ENCODE peak calls at places on chromosomes 7 and 10, in six cellular contexts. N, M, U, Z, P and W are unnamed samples.

GRCh38 chr10:21334891-21335696 is 190.4 kb downstream of the SKIDA1 start:
- DNase-seq in N (peak), M (no peak), U (peak), Z (peak), P (no peak), W (no peak)

GRCh38 chr10:73910764-73911552 is at the start of gene PLAU:
- DNase-seq in N (no peak), M (peak), U (peak), Z (no peak), P (peak), W (peak)

GRCh38 chr7:41702635-41703371 is at the start of gene INHBA:
- DNase-seq in N (peak), M (no peak), U (peak), Z (no peak), P (no peak), W (no peak)

GRCh38 chr7:93148135-93148534 is at the start of gene SAMD9L:
- DNase-seq in N (no peak), M (no peak), U (peak), Z (no peak), P (no peak), W (no peak)

GRCh38 chr10:114053946-114054345 is 10.3 kb downstream of the ADRB1 start:
- DNase-seq in N (peak), M (no peak), U (no peak), Z (no peak), P (no peak), W (no peak)

GRCh38 chr7:43234968-43235367 is 122.5 kb downstream of the HECW1 start:
- DNase-seq in N (no peak), M (no peak), U (no peak), Z (no peak), P (no peak), W (no peak)

GRCh38 chr7:131629203-131629871 is 72.9 kb upstream of the PODXL start:
- DNase-seq in N (peak), M (no peak), U (peak), Z (no peak), P (no peak), W (no peak)

GRCh38 chr10:42998481-42999384 is 78.1 kb upstream of the RET start:
- DNase-seq in N (no peak), M (no peak), U (no peak), Z (no peak), P (no peak), W (no peak)

GRCh38 chr7:12855036-12855435 is 167.6 kb downstream of the ARL4A start:
- DNase-seq in N (no peak), M (no peak), U (no peak), Z (no peak), P (no peak), W (no peak)

GRCh38 chr10:62755662-62756653 is 48.6 kb upstream of the ADO start:
- DNase-seq in N (no peak), M (no peak), U (no peak), Z (no peak), P (no peak), W (no peak)

GRCh38 chr7:107312418-107312817 is 143.6 kb downstream of the HBP1 start:
- DNase-seq in N (no peak), M (no peak), U (peak), Z (no peak), P (no peak), W (no peak)

GRCh38 chr10:4720463-4720862 is 105.5 kb upstream of the AKR1E2 start:
- DNase-seq in N (no peak), M (no peak), U (peak), Z (no peak), P (no peak), W (no peak)

GRCh38 chr7:35556532-35557471 is 138.1 kb downstream of the HERPUD2 start:
- DNase-seq in N (no peak), M (no peak), U (no peak), Z (no peak), P (no peak), W (no peak)

GRCh38 chr10:100100651-100101525 is 19.2 kb upstream of the CPN1 start:
- DNase-seq in N (peak), M (no peak), U (peak), Z (no peak), P (no peak), W (no peak)

DNA sequence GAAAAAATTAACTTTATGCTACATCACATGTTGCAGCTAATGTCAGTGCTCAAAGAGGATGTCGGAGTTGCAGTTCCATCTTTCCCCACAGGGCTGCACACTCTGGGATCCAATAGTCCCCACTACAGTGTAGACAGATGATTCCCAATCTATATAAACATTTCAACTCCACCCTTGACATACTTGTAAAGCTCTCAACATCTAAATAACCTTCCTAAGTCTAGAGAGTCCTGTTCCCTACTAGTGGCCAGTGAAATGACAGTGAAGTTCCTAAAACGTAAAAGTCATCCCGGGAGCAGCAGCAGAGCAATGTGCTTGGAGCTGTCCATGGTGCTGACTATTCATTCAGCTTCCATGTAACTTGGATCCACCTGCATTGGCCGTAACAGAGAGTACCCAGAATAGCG is 145.1 kb downstream of the GRM8 start:
- DNase-seq in N (peak), M (peak), U (peak), Z (no peak), P (peak), W (peak)
- TF ChIP-seq CTCF in N (peak), M (no peak), U (no peak), Z (no peak), P (peak), W (peak)

GRCh38 chr7:21722371-21722770 is 179.5 kb downstream of the DNAH11 start:
- DNase-seq in N (no peak), M (no peak), U (no peak), Z (no peak), P (no peak), W (no peak)

GRCh38 chr7:21724562-21724961 is 181.7 kb downstream of the DNAH11 start:
- DNase-seq in N (no peak), M (no peak), U (no peak), Z (no peak), P (no peak), W (no peak)

GRCh38 chr7:21717323-21717722 is 174.5 kb downstream of the DNAH11 start:
- DNase-seq in N (no peak), M (no peak), U (no peak), Z (no peak), P (no peak), W (no peak)

DNA sequence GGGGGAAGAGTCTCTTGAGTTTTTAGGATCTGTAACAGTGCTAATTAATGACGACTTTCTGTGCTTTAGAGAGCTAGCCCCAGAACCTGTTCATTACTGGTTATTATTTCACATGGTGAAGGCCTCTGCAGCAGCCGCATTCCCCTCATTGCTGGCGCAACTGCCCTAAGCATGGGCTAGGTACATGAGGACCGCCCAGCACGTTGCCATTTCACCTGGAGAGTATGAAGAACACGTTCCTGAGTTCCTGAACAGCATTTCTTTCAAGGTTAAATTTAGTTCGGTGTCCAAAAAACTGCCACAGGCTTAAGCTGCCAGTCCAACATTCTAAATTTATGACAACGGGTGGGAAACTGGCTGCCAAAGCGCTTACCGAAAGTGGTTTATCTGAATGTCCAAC is 177.0 kb downstream of the DNAH11 start:
- DNase-seq in N (no peak), M (no peak), U (no peak), Z (no peak), P (no peak), W (no peak)
- TF ChIP-seq CTCF in N (no peak), M (no peak), U (no peak), Z (no peak), P (no peak), W (no peak)

DNA sequence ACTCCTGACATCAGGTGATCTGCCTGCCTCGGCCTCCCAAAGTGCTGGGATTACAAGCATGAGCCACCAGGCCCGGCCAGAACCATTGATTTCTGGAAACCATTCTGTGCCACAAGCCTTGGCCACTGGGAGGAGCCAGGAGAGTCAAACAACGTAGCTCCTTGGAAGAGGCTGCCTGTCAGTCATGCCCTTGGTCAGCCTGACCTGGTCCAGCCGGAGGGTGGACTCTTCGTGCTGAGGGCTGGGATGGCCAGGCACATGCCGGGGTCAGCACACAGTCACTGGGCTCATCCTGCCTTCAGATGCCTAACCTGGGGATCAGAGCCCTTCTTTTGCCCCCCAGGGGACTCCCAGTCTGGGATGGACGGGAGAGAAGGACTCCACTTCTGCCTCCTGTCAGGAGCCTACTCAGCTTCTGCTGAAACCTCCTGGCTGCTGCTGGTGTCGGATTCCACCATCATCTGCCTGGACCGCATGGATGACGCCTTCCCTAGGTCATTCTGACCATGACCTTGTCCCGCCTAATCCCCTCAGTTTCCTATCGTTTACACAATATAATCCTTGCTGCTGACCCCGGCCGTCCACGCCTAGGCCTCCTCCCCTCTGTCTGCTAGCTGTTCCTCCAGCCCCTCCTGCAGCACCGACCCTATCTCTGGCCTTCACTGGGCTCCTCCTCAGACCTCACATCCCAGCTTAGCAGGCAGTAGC is 30.4 kb downstream of the TMEM270 start:
- DNase-seq in N (peak), M (no peak), U (peak), Z (no peak), P (no peak), W (no peak)
- TF ChIP-seq CTCF in N (peak), M (peak), U (peak), Z (peak), P (no peak), W (peak)

GRCh38 chr7:117458977-117459583 is 20.7 kb upstream of the CFTR start:
- DNase-seq in N (peak), M (no peak), U (peak), Z (peak), P (no peak), W (no peak)
- TF ChIP-seq CTCF in N (peak), M (peak), U (peak), Z (peak), P (peak), W (peak)

DNA sequence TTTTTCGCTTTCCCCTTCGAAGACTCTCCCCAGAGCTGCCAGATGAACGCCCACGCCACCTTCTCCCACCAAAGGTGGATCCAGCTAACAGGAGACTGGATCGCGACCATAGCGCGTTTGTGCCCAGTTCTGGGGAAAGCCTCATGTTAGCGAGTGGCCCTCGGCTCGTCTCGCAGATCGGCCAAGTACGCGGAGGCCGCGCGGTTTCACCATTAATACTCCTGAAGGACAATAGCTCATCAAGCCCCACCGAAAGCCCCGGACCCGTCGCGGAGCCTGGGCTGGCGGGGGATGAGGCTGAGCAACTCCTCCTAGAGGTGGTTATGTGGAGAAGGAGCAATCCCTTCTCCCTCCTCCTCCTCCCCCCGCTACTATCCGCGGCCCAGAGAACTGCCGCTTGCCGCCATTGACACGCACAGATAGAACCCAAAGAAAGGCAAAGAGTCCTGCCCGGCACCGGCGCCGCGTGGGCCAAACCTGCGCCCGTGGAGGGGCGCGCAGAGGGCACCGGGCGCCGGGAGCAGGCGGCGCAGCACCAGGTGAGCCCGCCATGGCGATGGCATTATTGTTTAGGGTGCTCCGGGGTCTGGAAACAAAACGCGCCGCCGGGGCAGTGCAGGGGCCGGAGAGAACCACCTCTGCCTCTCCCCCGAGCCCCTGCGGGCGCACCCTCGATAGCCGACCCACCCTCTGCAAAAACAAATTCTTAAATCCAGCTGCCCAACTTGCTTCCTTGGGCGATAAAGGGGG is at the start of gene MACROH2A2:
- DNase-seq in N (no peak), M (peak), U (peak), Z (peak), P (peak), W (peak)
- TF ChIP-seq CTCF in N (peak), M (peak), U (peak), Z (peak), P (no peak), W (peak)

GRCh38 chr10:13784067-13784466 is 197.3 kb downstream of the PRPF18 start:
- DNase-seq in N (peak), M (no peak), U (peak), Z (no peak), P (no peak), W (no peak)
- TF ChIP-seq CTCF in N (peak), M (peak), U (peak), Z (no peak), P (no peak), W (peak)

GRCh38 chr7:1020849-1021251 is 23.5 kb upstream of the GPR146 start:
- DNase-seq in N (no peak), M (no peak), U (no peak), Z (no peak), P (no peak), W (no peak)
- TF ChIP-seq CTCF in N (peak), M (peak), U (no peak), Z (no peak), P (no peak), W (no peak)

GRCh38 chr10:79310911-79311573 is 36.2 kb upstream of the PPIF start:
- DNase-seq in N (no peak), M (no peak), U (no peak), Z (no peak), P (no peak), W (no peak)

GRCh38 chr10:79313320-79313719 is 33.9 kb upstream of the PPIF start:
- DNase-seq in N (no peak), M (no peak), U (no peak), Z (no peak), P (no peak), W (no peak)

GRCh38 chr10:79312601-79313187 is 34.6 kb upstream of the PPIF start:
- DNase-seq in N (no peak), M (no peak), U (no peak), Z (no peak), P (no peak), W (no peak)

GRCh38 chr10:79310217-79310865 is 36.9 kb upstream of the PPIF start:
- DNase-seq in N (no peak), M (no peak), U (no peak), Z (no peak), P (no peak), W (no peak)

GRCh38 chr10:79311581-79312407 is 35.5 kb upstream of the PPIF start:
- DNase-seq in N (no peak), M (no peak), U (no peak), Z (no peak), P (no peak), W (no peak)
- TF ChIP-seq CTCF in N (no peak), M (no peak), U (no peak), Z (no peak), P (no peak), W (no peak)

GRCh38 chr7:157687845-157688244 is 351.0 kb downstream of the DNAJB6 start:
- DNase-seq in N (no peak), M (no peak), U (no peak), Z (no peak), P (no peak), W (no peak)

GRCh38 chr7:157690058-157690832 is 353.4 kb downstream of the DNAJB6 start:
- DNase-seq in N (no peak), M (peak), U (no peak), Z (no peak), P (no peak), W (no peak)

GRCh38 chr7:157688439-157689268 is 351.9 kb downstream of the DNAJB6 start:
- DNase-seq in N (no peak), M (peak), U (no peak), Z (no peak), P (no peak), W (no peak)

GRCh38 chr7:157690833-157691382 is 354.1 kb downstream of the DNAJB6 start:
- DNase-seq in N (no peak), M (peak), U (no peak), Z (peak), P (no peak), W (no peak)

GRCh38 chr7:157689269-157690057 is 352.7 kb downstream of the DNAJB6 start:
- DNase-seq in N (no peak), M (peak), U (no peak), Z (no peak), P (no peak), W (no peak)
- TF ChIP-seq CTCF in N (no peak), M (no peak), U (no peak), Z (no peak), P (no peak), W (no peak)